ENCODE peak calls at places on chromosomes 2 and 18, in eight cellular contexts. U is H9, Y is left cardiac atrium, A is ovary, S is T-helper 2 cell, R is HTR-8/SVneo, Z is Right ventricle myocardium superior, F is epithelial cell of esophagus. N is an unnamed sample.

GRCh38 chr2:56102866-56103265 is 80.9 kb upstream of the CCDC85A start:
- DNase-seq in U (no peak), Y (no peak), A (no peak), S (no peak), R (no peak), Z (no peak), F (peak; percentile 17), N (no peak)

GRCh38 chr2:117127680-117128079 is 686.8 kb upstream of the DDX18 start:
- DNase-seq in U (no peak), Y (no peak), A (no peak), S (no peak), R (no peak), Z (no peak), F (no peak), N (no peak)

GRCh38 chr18:36094431-36094830 is 27.1 kb upstream of the RPRD1A start:
- DNase-seq in U (no peak), Y (no peak), A (no peak), S (no peak), R (no peak), Z (no peak), F (peak; percentile 33), N (no peak)

GRCh38 chr18:63366270-63366990 is 576 bp downstream of the KDSR start:
- DNase-seq in U (peak; percentile 70), Y (peak; percentile 62), A (peak; percentile 56), S (peak; percentile 58), R (peak; percentile 57), Z (peak; percentile 63), F (peak; percentile 85), N (peak; percentile 23)

GRCh38 chr2:36965751-36966369 is 476 bp downstream of the STRN start:
- DNase-seq in U (peak; percentile 87), Y (no peak), A (no peak), S (peak; percentile 4), R (peak; percentile 45), Z (peak; percentile 57), F (peak; percentile 32), N (no peak)

GRCh38 chr18:3261393-3262233 is at the start of gene MYL12B:
- DNase-seq in U (peak; percentile 83), Y (peak; percentile 88), A (peak; percentile 82), S (peak; percentile 70), R (peak; percentile 58), Z (peak; percentile 90), F (peak; percentile 83), N (no peak)

GRCh38 chr2:5921081-5921642 is 229.0 kb downstream of the SOX11 start:
- DNase-seq in U (no peak), Y (peak; percentile 46), A (no peak), S (no peak), R (no peak), Z (no peak), F (no peak), N (no peak)

GRCh38 chr2:70670626-70671025 is 97.4 kb downstream of the ADD2 start:
- DNase-seq in U (peak; percentile 11), Y (no peak), A (no peak), S (no peak), R (no peak), Z (no peak), F (no peak), N (no peak)

GRCh38 chr2:167756427-167756826 is 491.0 kb downstream of the STK39 start:
- DNase-seq in U (no peak), Y (no peak), A (no peak), S (no peak), R (no peak), Z (no peak), F (no peak), N (no peak)

GRCh38 chr2:99140860-99141109 is 722 bp upstream of the C2orf15 start:
- DNase-seq in U (no peak), Y (no peak), A (no peak), S (no peak), R (peak; percentile 54), Z (no peak), F (no peak), N (no peak)

GRCh38 chr18:25121442-25121841 is 230.5 kb downstream of the ZNF521 start:
- DNase-seq in U (peak; percentile 34), Y (no peak), A (no peak), S (no peak), R (no peak), Z (no peak), F (no peak), N (no peak)

GRCh38 chr2:106111882-106112571 is 82.1 kb downstream of the UXS1 start:
- DNase-seq in U (no peak), Y (no peak), A (no peak), S (no peak), R (no peak), Z (no peak), F (no peak), N (no peak)

GRCh38 chr2:236627846-236628245 is 58.2 kb downstream of the ACKR3 start:
- DNase-seq in U (no peak), Y (no peak), A (no peak), S (no peak), R (no peak), Z (no peak), F (no peak), N (no peak)

GRCh38 chr18:30568333-30568732 is 474.2 kb downstream of the DSC3 start:
- DNase-seq in U (no peak), Y (no peak), A (no peak), S (no peak), R (no peak), Z (no peak), F (no peak), N (no peak)

GRCh38 chr18:76491801-76492668 is 3.0 kb downstream of the ZNF516 start:
- DNase-seq in U (peak; percentile 62), Y (peak; percentile 54), A (peak; percentile 70), S (no peak), R (no peak), Z (peak; percentile 62), F (peak; percentile 50), N (no peak)

GRCh38 chr18:79486356-79487197 is 90.8 kb downstream of the NFATC1 start:
- DNase-seq in U (no peak), Y (peak; percentile 23), A (peak; percentile 43), S (no peak), R (no peak), Z (peak; percentile 39), F (no peak), N (no peak)

GRCh38 chr2:30310411-30310810 is 79.1 kb downstream of the LBH start:
- DNase-seq in U (no peak), Y (no peak), A (no peak), S (no peak), R (no peak), Z (no peak), F (no peak), N (no peak)

GRCh38 chr2:238104071-238104511 is 4.0 kb downstream of the ESPNL start:
- DNase-seq in U (no peak), Y (no peak), A (no peak), S (no peak), R (no peak), Z (peak; percentile 30), F (no peak), N (no peak)

GRCh38 chr2:25197336-25198208 is 29.2 kb upstream of the POMC start:
- DNase-seq in U (no peak), Y (no peak), A (no peak), S (no peak), R (no peak), Z (no peak), F (no peak), N (no peak)

GRCh38 chr2:120589782-120590608 is 145.7 kb upstream of the GLI2 start:
- DNase-seq in U (no peak), Y (no peak), A (no peak), S (no peak), R (no peak), Z (no peak), F (peak; percentile 91), N (peak; percentile 88)

GRCh38 chr2:161745866-161746614 is 121.8 kb downstream of the SLC4A10 start:
- DNase-seq in U (no peak), Y (no peak), A (no peak), S (no peak), R (no peak), Z (no peak), F (peak; percentile 30), N (no peak)